ENCODE peak calls at places on chromosome 1, in five cellular contexts. A, R, P, S and Q are unnamed samples.

GRCh38 chr1:167573035-167573434 is 19.5 kb upstream of the CREG1 start:
- DNase-seq in A (no peak), R (no peak), P (no peak), S (no peak), Q (no peak)

GRCh38 chr1:27152829-27153548 is 1.9 kb downstream of the SLC9A1 start:
- DNase-seq in A (no peak), R (no peak), P (no peak), S (no peak), Q (no peak)

GRCh38 chr1:115158181-115158580 is 68.9 kb upstream of the TSPAN2 start:
- DNase-seq in A (no peak), R (no peak), P (no peak), S (peak), Q (no peak)

GRCh38 chr1:30694248-30695175 is 28.9 kb downstream of the MATN1 start:
- DNase-seq in A (no peak), R (no peak), P (no peak), S (no peak), Q (no peak)

GRCh38 chr1:246317723-246318359 is 189.2 kb downstream of the SMYD3 start:
- DNase-seq in A (no peak), R (no peak), P (no peak), S (no peak), Q (no peak)

GRCh38 chr1:216368249-216368648 is 55.0 kb downstream of the USH2A start:
- DNase-seq in A (no peak), R (no peak), P (no peak), S (no peak), Q (no peak)

GRCh38 chr1:221886311-221887090 is 144.6 kb upstream of the DUSP10 start:
- DNase-seq in A (no peak), R (peak), P (no peak), S (no peak), Q (no peak)

GRCh38 chr1:160161965-160162705 is 10.7 kb downstream of the ATP1A4 start:
- DNase-seq in A (no peak), R (no peak), P (peak), S (no peak), Q (peak)

GRCh38 chr1:85623061-85623471 is 42.5 kb downstream of the CCN1 start:
- DNase-seq in A (peak), R (no peak), P (no peak), S (no peak), Q (no peak)

GRCh38 chr1:182718311-182718710 is 33.9 kb upstream of the RGS8 start:
- DNase-seq in A (no peak), R (no peak), P (no peak), S (no peak), Q (no peak)
- TF ChIP-seq CTCF in A (no peak), R (no peak), P (no peak), S (no peak), Q (no peak)

GRCh38 chr1:55326496-55326895 is 111.3 kb upstream of the USP24 start:
- DNase-seq in A (no peak), R (no peak), P (no peak), S (no peak), Q (no peak)
- TF ChIP-seq CTCF in A (no peak), R (no peak), P (no peak), S (no peak), Q (no peak)

DNA sequence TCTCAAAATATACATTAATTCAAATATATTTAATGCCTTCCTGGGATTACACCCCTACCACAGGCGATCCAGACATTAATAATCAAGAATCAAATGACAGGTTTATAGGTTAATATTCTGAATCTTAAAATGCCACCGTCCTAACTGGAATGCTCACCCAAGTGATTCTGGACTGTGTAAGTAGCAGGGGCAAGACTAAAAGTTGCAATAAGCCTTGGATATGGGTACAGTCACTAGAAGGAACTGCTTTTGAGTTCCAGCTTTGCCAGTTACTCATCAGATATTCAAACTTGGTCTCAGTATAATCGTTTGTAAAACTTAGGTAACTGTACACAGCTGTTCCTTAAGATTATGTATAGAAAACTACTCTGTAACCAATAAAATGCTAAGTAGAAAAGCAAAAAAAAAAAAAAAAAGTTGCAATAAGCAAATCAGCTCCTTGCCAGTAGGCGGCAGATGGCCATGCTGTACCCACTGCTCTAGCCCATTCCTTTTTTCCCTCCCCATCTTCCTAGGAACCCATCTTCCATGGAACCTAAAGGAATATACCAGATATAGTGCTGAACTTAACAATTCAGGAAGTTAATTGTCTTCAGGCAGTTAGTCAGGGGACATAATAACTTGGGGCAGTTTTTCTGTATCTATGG is 10.5 kb downstream of the RO60 start:
- DNase-seq in A (no peak), R (no peak), P (no peak), S (no peak), Q (peak)
- TF ChIP-seq CTCF in A (peak), R (peak), P (peak), S (no peak), Q (no peak)

GRCh38 chr1:1283821-1284220 is 3.6 kb downstream of the SCNN1D start:
- DNase-seq in A (no peak), R (no peak), P (no peak), S (no peak), Q (peak)
- TF ChIP-seq CTCF in A (no peak), R (peak), P (no peak), S (no peak), Q (no peak)

DNA sequence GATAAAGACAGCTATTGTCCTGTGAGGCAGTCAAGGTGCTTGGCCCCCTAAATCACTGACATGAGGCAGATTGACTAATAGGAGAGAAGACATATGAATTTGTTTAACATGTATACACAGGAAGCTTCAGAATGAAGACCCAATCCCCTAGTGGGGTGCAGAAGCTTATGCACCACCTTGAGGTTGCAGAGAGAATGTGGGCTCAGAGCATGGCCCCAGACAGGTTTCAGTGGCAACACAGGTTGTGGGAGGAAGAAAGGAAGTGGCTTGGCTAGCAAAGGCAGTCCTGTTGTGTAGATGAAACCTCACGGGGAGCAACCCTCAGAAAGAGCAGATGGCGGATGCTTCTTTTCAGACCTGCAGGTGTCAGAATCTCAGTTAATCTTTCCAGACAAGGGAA is 37.0 kb upstream of the PARP1 start:
- DNase-seq in A (no peak), R (no peak), P (no peak), S (no peak), Q (no peak)
- TF ChIP-seq CTCF in A (no peak), R (no peak), P (no peak), S (no peak), Q (no peak)

GRCh38 chr1:235093013-235093618 is 35.5 kb downstream of the TOMM20 start:
- DNase-seq in A (no peak), R (no peak), P (peak), S (peak), Q (peak)
- TF ChIP-seq CTCF in A (peak), R (peak), P (no peak), S (no peak), Q (no peak)